ENCODE peak calls at places on chromosomes 6 and 20, in seven cellular contexts. F, W, Y, Q, P, J and V are unnamed samples. For H3K79me2, the result is how much of the 10 kb centered on the place peaks cover.

GRCh38 chr6:137805622-137806021 is 61.4 kb upstream of the TNFAIP3 start:
- DNase-seq in Y (no peak), J (no peak), Q (no peak), F (peak), W (peak), P (no peak), V (no peak)

GRCh38 chr20:4131911-4132310 is 116.6 kb upstream of the RNF24 start:
- DNase-seq in W (no peak), J (no peak), P (no peak), F (no peak), Q (no peak), Y (no peak), V (no peak)

GRCh38 chr20:10065154-10065833 is 30.5 kb downstream of the ANKEF1 start:
- DNase-seq in J (peak), W (peak), Y (peak), Q (no peak), F (no peak), P (no peak), V (peak)

GRCh38 chr6:2102316-2102883 is 143.0 kb downstream of the GMDS start:
- DNase-seq in J (no peak), P (no peak), W (no peak), Y (no peak), F (peak), Q (no peak), V (peak)

GRCh38 chr6:56902551-56903464 is 52.1 kb upstream of the BEND6 start:
- DNase-seq in W (peak), Y (peak), P (no peak), F (peak), J (peak), Q (peak), V (peak)

GRCh38 chr6:125149256-125150144 is 4.1 kb upstream of the TPD52L1 start:
- DNase-seq in Q (no peak), J (peak), F (no peak), Y (peak), W (no peak), P (no peak), V (peak)

GRCh38 chr6:163146036-163146435 is 268.5 kb upstream of the QKI start:
- DNase-seq in W (no peak), F (no peak), Y (peak), Q (no peak), P (no peak), J (peak), V (no peak)

GRCh38 chr20:21022925-21023324 is 83.2 kb downstream of the LINC00237 start:
- DNase-seq in J (no peak), F (no peak), W (no peak), Q (no peak), P (no peak), Y (no peak), V (no peak)

GRCh38 chr6:158801655-158802294 is 17.4 kb downstream of the EZR start:
- DNase-seq in F (no peak), Y (no peak), Q (peak), W (no peak), J (no peak), P (no peak), V (no peak)

GRCh38 chr6:12472601-12473038 is 182.5 kb downstream of the EDN1 start:
- DNase-seq in Y (peak), Q (no peak), F (no peak), P (peak), J (peak), W (peak), V (peak)

GRCh38 chr20:38729767-38730166 is 5.5 kb downstream of the SLC32A1 start:
- DNase-seq in F (no peak), W (peak), Q (no peak), P (no peak), Y (no peak), J (no peak), V (no peak)

GRCh38 chr6:108014040-108014439 is 56.0 kb upstream of the SEC63 start:
- DNase-seq in P (no peak), Y (no peak), J (no peak), F (no peak), W (no peak), Q (no peak), V (no peak)

GRCh38 chr20:33656783-33657703 is 5.1 kb upstream of the C20orf144 start:
- DNase-seq in Y (no peak), Q (no peak), P (no peak), J (no peak), F (no peak), W (no peak), V (no peak)

GRCh38 chr6:157518399-157519250 is 137.6 kb downstream of the ZDHHC14 start:
- DNase-seq in Y (no peak), J (peak), Q (no peak), P (no peak), W (peak), F (no peak), V (no peak)

GRCh38 chr6:31776961-31777666 is at the start of gene VWA7:
- DNase-seq in W (peak), J (peak), F (peak), Q (no peak), Y (peak), P (peak), V (peak)

GRCh38 chr6:165910184-165910583 is 247.1 kb upstream of the PDE10A start:
- DNase-seq in W (peak), J (no peak), Q (no peak), Y (no peak), F (no peak), P (no peak), V (no peak)

GRCh38 chr20:63125581-63125892 is 90.4 kb downstream of the YTHDF1 start:
- DNase-seq in F (no peak), Y (no peak), W (no peak), Q (no peak), P (no peak), J (no peak), V (no peak)

GRCh38 chr6:110415297-110415916 is at the start of gene DDO:
- DNase-seq in Q (no peak), F (peak), P (peak), W (no peak), J (peak), Y (peak), V (peak)

GRCh38 chr6:135358251-135358821 is 139.2 kb downstream of the AHI1 start:
- DNase-seq in J (peak), Y (peak), P (no peak), F (peak), W (no peak), Q (no peak), V (peak)

GRCh38 chr6:118580585-118581419 is 32.7 kb downstream of the PLN start:
- DNase-seq in W (peak), Q (peak), P (no peak), J (peak), F (peak), Y (peak), V (peak)

GRCh38 chr6:4167123-4167522 is 31.7 kb upstream of the ECI2 start:
- DNase-seq in P (no peak), Q (no peak), F (no peak), Y (no peak), W (no peak), J (no peak), V (no peak)

GRCh38 chr6:159973951-159974350 is 5.1 kb downstream of the IGF2R start:
- DNase-seq in F (no peak), P (no peak), Q (no peak), Y (peak), W (no peak), J (peak), V (peak)

GRCh38 chr6:34370371-34370770 is 22.1 kb downstream of the NUDT3 start:
- DNase-seq in P (no peak), Y (no peak), F (peak), J (no peak), W (no peak), Q (no peak), V (no peak)

GRCh38 chr6:93293399-93294271 is 125.7 kb downstream of the EPHA7 start:
- DNase-seq in W (no peak), J (no peak), Y (no peak), Q (no peak), F (no peak), P (no peak), V (no peak)

GRCh38 chr20:56440346-56441007 is 27.9 kb upstream of the RTF2 start:
- DNase-seq in W (no peak), Y (peak), J (no peak), F (no peak), Q (no peak), P (no peak), V (no peak)

GRCh38 chr6:126439040-126439439 is 99.1 kb downstream of the CENPW start:
- DNase-seq in W (no peak), Q (no peak), J (no peak), F (no peak), P (no peak), Y (no peak), V (no peak)

GRCh38 chr6:32668226-32668747 is 1.8 kb upstream of the HLA-DQB1 start:
- DNase-seq in W (peak), F (no peak), Y (no peak), P (peak), Q (peak), J (peak), V (peak)

GRCh38 chr6:137873273-137873762 is 6.3 kb downstream of the TNFAIP3 start:
- DNase-seq in J (peak), F (peak), Y (peak), Q (no peak), P (peak), W (no peak), V (peak)

GRCh38 chr6:46042355-46042999 is 26.8 kb upstream of the CLIC5 start:
- DNase-seq in J (peak), F (peak), Q (peak), W (peak), Y (peak), P (peak), V (peak)

GRCh38 chr6:34466242-34467185 is 638 bp downstream of the PACSIN1 start:
- DNase-seq in W (no peak), Q (no peak), Y (no peak), F (no peak), J (no peak), P (no peak), V (no peak)

GRCh38 chr6:113433506-113433991 is 423.6 kb upstream of the MARCKS start:
- DNase-seq in J (peak), F (no peak), W (no peak), P (peak), Q (no peak), Y (peak), V (peak)

GRCh38 chr6:125868252-125868651 is 77.5 kb downstream of the NCOA7 start:
- DNase-seq in P (no peak), Q (no peak), Y (no peak), W (no peak), J (peak), F (no peak), V (peak)

GRCh38 chr20:58454460-58454859 is 60.7 kb downstream of the APCDD1L start:
- DNase-seq in Y (no peak), Q (no peak), J (no peak), W (no peak), P (no peak), F (no peak), V (no peak)

GRCh38 chr6:84902354-84902928 is 138.0 kb upstream of the TBX18 start:
- DNase-seq in W (no peak), P (no peak), Q (no peak), F (no peak), J (no peak), Y (no peak), V (no peak)

GRCh38 chr20:49165611-49166010 is 22.5 kb downstream of the STAU1 start:
- DNase-seq in Y (no peak), J (no peak), W (no peak), P (no peak), Q (no peak), F (no peak), V (no peak)

GRCh38 chr20:49166534-49167449 is 21.3 kb downstream of the STAU1 start:
- DNase-seq in Q (no peak), Y (no peak), F (no peak), W (no peak), J (no peak), P (no peak), V (no peak)

GRCh38 chr20:49169547-49169946 is 18.6 kb downstream of the STAU1 start:
- DNase-seq in W (no peak), P (no peak), Y (no peak), F (no peak), Q (no peak), J (no peak), V (no peak)

GRCh38 chr20:49170714-49171113 is 17.4 kb downstream of the STAU1 start:
- DNase-seq in Q (no peak), Y (no peak), W (no peak), F (no peak), J (no peak), P (no peak), V (no peak)

DNA sequence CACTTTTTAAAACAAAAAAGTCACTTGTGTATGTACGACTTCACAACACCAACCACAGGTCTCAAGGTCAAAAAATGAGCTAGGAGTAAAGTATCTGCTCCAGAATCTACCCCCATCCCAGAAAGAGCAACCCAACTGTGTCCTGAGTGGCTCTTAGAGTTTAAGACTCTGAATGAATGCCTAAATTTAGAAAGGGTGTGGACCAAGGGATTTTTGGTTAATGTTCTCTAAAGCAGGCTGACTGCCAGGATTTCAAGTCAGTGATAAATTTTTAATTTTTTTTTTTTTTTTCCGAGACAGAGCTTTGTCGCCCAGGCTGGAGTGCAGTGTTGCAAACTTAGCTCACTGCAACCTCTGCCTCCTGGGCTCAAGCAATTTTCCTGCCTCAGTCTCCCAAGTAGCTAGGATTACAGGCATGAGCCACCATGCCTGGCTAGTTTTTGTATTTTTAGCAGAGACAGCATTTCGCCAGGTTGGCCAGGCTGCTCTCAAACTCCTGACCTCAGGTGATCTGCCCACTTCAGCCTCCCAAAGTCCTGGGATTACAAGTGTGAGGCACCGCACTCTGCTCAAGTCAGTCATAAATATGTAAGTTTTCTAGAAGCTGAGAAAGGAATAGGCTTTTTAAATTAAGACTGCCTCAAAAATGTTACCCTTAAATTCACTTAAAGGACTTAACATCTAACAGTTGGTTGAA is 20.2 kb downstream of the STAU1 start:
- DNase-seq in J (peak), P (no peak), F (no peak), W (no peak), Y (peak), Q (no peak), V (no peak)
- H3K79me2 ChIP-seq in J (half or more), P (half or more), F (half or more), W (under half), Y (under half), Q (half or more), V (half or more)

GRCh38 chr6:149717588-149718458 is at the start of gene LATS1:
- DNase-seq in J (peak), P (peak), W (peak), Y (peak), F (peak), Q (peak), V (peak)

GRCh38 chr6:149716181-149716580 is 1.7 kb downstream of the LATS1 start:
- DNase-seq in Q (no peak), W (no peak), P (no peak), J (peak), Y (no peak), F (no peak), V (no peak)

GRCh38 chr6:149714442-149714841 is 3.5 kb downstream of the LATS1 start:
- DNase-seq in F (no peak), Q (no peak), J (no peak), Y (no peak), W (no peak), P (no peak), V (no peak)

GRCh38 chr6:149717255-149717587 is 680 bp downstream of the LATS1 start:
- DNase-seq in F (no peak), Q (no peak), P (no peak), J (no peak), W (no peak), Y (no peak), V (no peak)

DNA sequence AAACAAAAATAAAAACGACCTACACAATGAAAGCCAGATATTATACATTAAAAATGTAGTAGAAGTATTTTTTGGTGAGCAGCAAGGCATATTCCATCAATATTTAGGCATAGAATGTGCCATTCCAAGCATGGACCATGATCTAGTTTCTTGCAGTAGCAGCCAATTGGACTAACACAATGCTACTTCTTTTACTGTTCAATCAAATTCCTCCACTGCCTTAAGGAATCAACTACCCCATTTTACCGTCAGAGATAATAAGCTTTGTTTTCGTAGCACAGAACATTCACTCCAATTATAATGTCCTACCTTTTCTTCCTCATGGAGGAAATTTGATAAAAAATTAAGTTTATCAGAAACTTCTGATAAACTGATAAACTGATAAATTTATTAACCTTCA is 1.3 kb downstream of the LATS1 start:
- DNase-seq in P (no peak), Q (peak), J (peak), W (no peak), Y (peak), F (peak), V (peak)
- H3K27ac ChIP-seq in P (peak), Q (no peak), J (peak), W (no peak), Y (peak), F (no peak), V (peak)

GRCh38 chr6:129685640-129686031 is 24.3 kb downstream of the ARHGAP18 start:
- DNase-seq in Q (no peak), J (no peak), Y (no peak), F (no peak), W (no peak), P (no peak), V (no peak)
- H3K79me2 ChIP-seq in Q (under half), J (half or more), Y (half or more), F (half or more), W (under half), P (under half), V (half or more)

GRCh38 chr6:10411131-10411914 is 3.6 kb downstream of the TFAP2A start:
- DNase-seq in P (no peak), Q (peak), W (peak), J (peak), F (no peak), Y (no peak), V (peak)

GRCh38 chr6:10409766-10410209 is 5.1 kb downstream of the TFAP2A start:
- DNase-seq in Q (peak), W (peak), P (no peak), Y (no peak), J (no peak), F (no peak), V (peak)

GRCh38 chr6:10407674-10408054 is 7.2 kb downstream of the TFAP2A start:
- DNase-seq in Q (no peak), P (no peak), F (no peak), J (no peak), Y (no peak), W (no peak), V (no peak)

GRCh38 chr6:10410214-10410873 is 4.5 kb downstream of the TFAP2A start:
- DNase-seq in J (no peak), P (no peak), Q (no peak), W (no peak), F (no peak), Y (no peak), V (peak)

GRCh38 chr6:10409160-10409765 is 5.6 kb downstream of the TFAP2A start:
- DNase-seq in W (peak), Y (no peak), P (no peak), J (no peak), Q (no peak), F (no peak), V (peak)
- H3K27ac ChIP-seq in W (no peak), Y (no peak), P (peak), J (peak), Q (no peak), F (no peak), V (peak)

DNA sequence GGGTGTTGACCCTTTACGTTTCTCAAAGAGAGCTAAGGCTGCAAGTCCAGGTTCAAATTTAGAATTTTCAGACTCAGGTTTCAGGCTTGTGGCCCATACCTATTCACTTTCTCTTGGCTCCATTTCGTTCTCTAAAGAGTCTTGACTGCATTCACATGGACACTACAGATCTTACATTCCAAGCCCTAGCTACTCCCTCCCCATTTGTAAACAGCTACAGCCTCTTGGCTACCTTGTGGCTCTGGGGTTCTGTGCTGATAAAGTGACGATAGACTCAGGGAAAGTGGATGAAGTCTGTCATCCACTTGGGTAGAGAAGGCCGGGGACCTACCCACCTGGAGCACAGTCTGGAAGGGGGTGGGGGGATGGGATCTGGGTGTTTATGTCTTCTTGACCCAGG is 503.3 kb downstream of the LMBRD1 start:
- DNase-seq in P (no peak), F (no peak), J (no peak), W (no peak), Q (no peak), Y (no peak), V (no peak)
- H3K79me2 ChIP-seq in P (under half), F (under half), J (under half), W (under half), Q (under half), Y (under half), V (under half)

GRCh38 chr20:60583741-60584140 is 625.5 kb downstream of the CDH26 start:
- DNase-seq in Q (no peak), W (no peak), J (peak), F (no peak), P (no peak), Y (peak), V (peak)
- H3K27ac ChIP-seq in Q (no peak), W (no peak), J (peak), F (no peak), P (no peak), Y (no peak), V (peak)

DNA sequence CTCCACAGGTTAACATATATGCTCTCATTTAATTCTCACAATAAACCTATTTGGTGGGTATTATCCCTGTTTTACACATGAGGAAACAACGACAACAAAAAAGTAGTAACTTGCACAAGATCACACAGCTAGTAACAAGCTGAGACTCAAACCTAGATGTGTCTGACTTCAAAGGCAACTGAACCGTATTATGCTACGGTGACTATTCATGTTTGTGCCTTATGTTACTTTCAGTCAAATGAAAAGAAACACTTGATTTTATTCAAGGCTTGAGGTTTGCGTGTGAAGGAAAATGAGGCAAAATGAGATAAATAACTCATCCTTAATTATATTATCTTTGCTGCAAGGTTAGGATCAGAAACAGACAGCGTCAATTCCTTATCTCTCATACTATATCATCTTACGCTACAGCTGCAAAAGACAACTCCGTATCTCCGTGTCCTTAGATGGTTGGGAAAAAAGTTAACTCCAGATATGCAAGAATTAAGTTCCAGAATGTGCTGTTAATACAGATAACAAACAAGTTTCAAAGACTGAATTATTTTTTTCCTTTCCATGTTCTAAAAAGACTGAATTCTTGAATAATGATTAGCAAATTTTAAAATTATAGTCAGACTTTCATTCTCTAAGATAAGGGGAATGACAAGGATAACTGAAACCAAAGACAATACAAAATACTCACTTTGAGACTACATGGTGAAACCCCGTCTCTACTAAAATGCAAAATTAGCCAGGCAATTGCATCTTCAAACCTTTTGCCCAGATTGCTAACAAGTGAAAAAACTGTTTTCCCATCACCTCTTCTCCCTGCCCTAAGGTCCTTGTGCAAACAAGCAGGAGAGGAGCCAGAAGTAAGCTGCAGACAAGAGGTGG is 27.8 kb downstream of the STAU1 start:
- DNase-seq in Y (no peak), Q (no peak), W (no peak), J (no peak), F (no peak), P (no peak), V (no peak)
- H3K79me2 ChIP-seq in Y (under half), Q (half or more), W (under half), J (half or more), F (under half), P (half or more), V (half or more)